ENCODE peak calls at places on chromosomes 2 and 18, in seven cellular contexts. G is fibroblast of lung; R is testis; U is CD8-positive, alpha-beta memory T cell; I is stomach; E is Panc1; F is neuronal stem cell. T is an unnamed sample.
A peak's percentile ranks its signal among the peaks of the same experiment; 100 is the strongest.

GRCh38 chr2:216717491-216717901 is 22.1 kb upstream of the IGFBP5 start:
- DNase-seq in G (no peak), F (no peak), I (no peak), U (no peak), E (no peak), R (no peak), T (no peak)

GRCh38 chr2:152718909-152719645 is 657 bp downstream of the ARL6IP6 start:
- DNase-seq in U (no peak), F (peak; percentile 56), E (no peak), G (peak; percentile 38), I (peak; percentile 51), R (peak; percentile 43), T (no peak)

GRCh38 chr2:9095690-9096089 is 92.2 kb upstream of the MBOAT2 start:
- DNase-seq in U (no peak), E (no peak), I (peak; percentile 67), G (peak; percentile 74), F (no peak), R (peak; percentile 39), T (no peak)

GRCh38 chr2:168699834-168700417 is 102.5 kb upstream of the NOSTRIN start:
- DNase-seq in F (no peak), U (no peak), G (peak; percentile 98), E (no peak), I (peak; percentile 72), R (peak; percentile 95), T (peak; percentile 65)

GRCh38 chr2:74512744-74513604 is 1.3 kb upstream of the TLX2 start:
- DNase-seq in G (no peak), I (no peak), U (no peak), R (no peak), F (no peak), E (no peak), T (no peak)

GRCh38 chr2:160920791-160921303 is 239.4 kb upstream of the TANK start:
- DNase-seq in R (peak; percentile 28), U (no peak), F (no peak), G (peak; percentile 96), I (no peak), E (no peak), T (no peak)

GRCh38 chr18:3055861-3056260 is 42.9 kb upstream of the LPIN2 start:
- DNase-seq in U (no peak), I (no peak), G (no peak), F (no peak), R (no peak), E (no peak), T (no peak)

GRCh38 chr2:9310827-9311226 is 104.2 kb downstream of the ASAP2 start:
- DNase-seq in R (no peak), G (no peak), U (no peak), I (no peak), F (no peak), E (peak; percentile 12), T (no peak)

GRCh38 chr2:45435316-45435715 is 175.8 kb downstream of the SRBD1 start:
- DNase-seq in G (peak; percentile 43), U (no peak), I (no peak), F (no peak), R (no peak), E (no peak), T (no peak)

GRCh38 chr2:1660656-1661650 is 83.4 kb downstream of the PXDN start:
- DNase-seq in F (no peak), I (peak; percentile 9), G (no peak), U (no peak), R (no peak), E (no peak), T (no peak)

GRCh38 chr18:31102020-31102684 is at the start of gene DSC2:
- DNase-seq in U (no peak), R (peak; percentile 25), E (no peak), G (no peak), I (peak; percentile 61), F (peak; percentile 54), T (no peak)

GRCh38 chr2:240585681-240586197 is 795 bp upstream of the CAPN10 start:
- DNase-seq in G (no peak), E (no peak), R (no peak), U (peak; percentile 27), I (no peak), F (no peak), T (no peak)

GRCh38 chr2:240792658-240793312 is 27.2 kb downstream of the KIF1A start:
- DNase-seq in E (no peak), R (no peak), U (peak; percentile 22), F (no peak), G (no peak), I (no peak), T (no peak)

GRCh38 chr2:240202616-240203015 is 62.2 kb upstream of the OTOS start:
- DNase-seq in E (no peak), R (no peak), G (no peak), F (no peak), I (no peak), U (no peak), T (no peak)

GRCh38 chr2:189506514-189506976 is 65.3 kb downstream of the WDR75 start:
- DNase-seq in F (no peak), G (no peak), R (no peak), E (no peak), U (no peak), I (peak; percentile 31), T (no peak)

DNA sequence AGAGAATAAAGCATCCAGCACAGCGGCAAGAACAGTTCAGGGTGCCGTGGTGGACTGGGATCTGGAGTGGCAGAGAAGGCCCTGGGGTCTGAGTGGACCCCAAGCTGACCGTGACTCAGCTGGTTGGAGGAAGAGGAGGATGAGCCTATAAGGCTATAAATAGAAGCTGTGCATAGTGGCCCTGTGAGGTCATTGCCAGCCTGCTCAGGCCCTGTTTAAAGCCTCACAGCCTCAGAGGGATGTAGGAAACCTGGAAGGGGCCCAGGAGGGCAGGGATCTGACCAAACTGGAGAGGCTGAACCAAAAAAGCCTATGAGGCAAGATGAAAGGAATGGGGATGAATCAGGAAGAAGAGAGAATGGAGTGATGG is 11.3 kb upstream of the DES start:
- DNase-seq in I (no peak), R (no peak), F (no peak), E (no peak), G (peak; percentile 89), U (no peak), T (peak; percentile 77)
- H3K4me1 ChIP-seq in I (peaks cover 8% of the 10 kb centered on the region), R (peaks cover 28% of the 10 kb centered on the region), F (peaks cover 5% of the 10 kb centered on the region), E (peaks cover 9% of the 10 kb centered on the region), G (peaks cover 11% of the 10 kb centered on the region), U (no peaks in the 10 kb centered on the region), T (peaks cover 42% of the 10 kb centered on the region)

DNA sequence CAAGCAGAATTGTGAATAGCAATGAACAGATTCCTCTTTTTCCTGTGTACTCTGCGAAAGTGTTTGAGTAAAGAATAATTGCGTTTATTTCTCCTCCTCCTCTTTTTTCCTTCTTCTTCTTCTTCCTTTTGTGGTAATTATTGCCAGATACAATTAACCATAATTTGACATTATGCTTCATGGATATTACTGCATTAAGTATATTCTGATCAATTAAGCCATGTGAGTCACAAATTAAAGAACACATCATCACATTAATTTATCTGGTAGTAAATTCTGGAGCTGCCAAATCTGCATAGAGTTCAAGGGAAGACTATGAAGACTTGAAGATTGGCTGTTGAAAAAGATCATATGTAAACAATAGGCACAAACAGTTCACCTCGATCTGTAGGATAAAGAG is 72.9 kb upstream of the TFPI start:
- DNase-seq in I (no peak), F (no peak), R (no peak), G (no peak), U (no peak), E (no peak), T (no peak)
- H3K4me3 ChIP-seq in I (no peak overlapping the region), F (no peak overlapping the region), R (no peak overlapping the region), G (no peak overlapping the region), U (no peak overlapping the region), E (no peak overlapping the region), T (no peak overlapping the region)

DNA sequence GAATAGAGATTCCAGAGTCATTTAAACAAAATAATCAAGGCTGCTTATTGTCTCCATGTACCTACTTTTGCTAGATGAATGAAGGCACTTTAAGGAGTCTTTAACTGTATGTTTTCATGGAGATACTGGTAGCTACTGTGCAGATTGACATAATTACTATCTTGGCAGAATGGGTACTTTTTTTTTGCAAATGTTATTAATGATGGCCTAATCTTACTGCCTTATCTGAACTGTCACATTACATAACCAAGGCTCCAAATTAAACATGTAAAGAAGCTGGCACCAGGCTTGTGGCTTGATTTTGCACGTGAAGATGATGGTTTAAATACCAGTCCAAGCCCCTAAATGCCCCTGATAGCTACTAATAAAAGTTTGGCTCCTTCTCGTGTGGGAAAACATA is 4.0 kb downstream of the TRIB2 start:
- DNase-seq in E (no peak), G (no peak), F (no peak), R (no peak), U (no peak), I (no peak), T (no peak)
- H3K4me1 ChIP-seq in E (peaks cover 31% of the 10 kb centered on the region), G (peaks cover 13% of the 10 kb centered on the region), F (peaks cover 18% of the 10 kb centered on the region), R (peaks cover 23% of the 10 kb centered on the region), U (peaks cover 60% of the 10 kb centered on the region), I (peaks cover 46% of the 10 kb centered on the region), T (peaks cover under 1% of the 10 kb centered on the region)

GRCh38 chr2:71546275-71546638 is 92.9 kb downstream of the DYSF start:
- DNase-seq in G (no peak), R (no peak), E (no peak), I (no peak), F (no peak), U (peak; percentile 1), T (no peak)

GRCh38 chr2:71545572-71546274 is 92.4 kb downstream of the DYSF start:
- DNase-seq in U (peak; percentile 58), G (peak; percentile 65), E (peak; percentile 30), I (no peak), F (peak; percentile 72), R (peak; percentile 69), T (peak; percentile 76)

GRCh38 chr2:71546777-71547281 is 93.5 kb downstream of the DYSF start:
- DNase-seq in R (no peak), U (peak; percentile 44), E (no peak), G (no peak), F (no peak), I (no peak), T (no peak)

GRCh38 chr2:71547616-71548285 is 94.4 kb downstream of the DYSF start:
- DNase-seq in U (peak; percentile 15), F (no peak), E (no peak), R (no peak), I (no peak), G (no peak), T (no peak)

GRCh38 chr2:71544919-71545571 is 91.7 kb downstream of the DYSF start:
- DNase-seq in R (no peak), E (no peak), I (no peak), F (no peak), G (no peak), U (peak; percentile 13), T (peak; percentile 60)
- H3K4me3 ChIP-seq in R (no peak overlapping the region), E (peak overlapping the region; percentile 1), I (no peak overlapping the region), F (no peak overlapping the region), G (no peak overlapping the region), U (peak overlapping the region; percentile 32), T (no peak overlapping the region)

DNA sequence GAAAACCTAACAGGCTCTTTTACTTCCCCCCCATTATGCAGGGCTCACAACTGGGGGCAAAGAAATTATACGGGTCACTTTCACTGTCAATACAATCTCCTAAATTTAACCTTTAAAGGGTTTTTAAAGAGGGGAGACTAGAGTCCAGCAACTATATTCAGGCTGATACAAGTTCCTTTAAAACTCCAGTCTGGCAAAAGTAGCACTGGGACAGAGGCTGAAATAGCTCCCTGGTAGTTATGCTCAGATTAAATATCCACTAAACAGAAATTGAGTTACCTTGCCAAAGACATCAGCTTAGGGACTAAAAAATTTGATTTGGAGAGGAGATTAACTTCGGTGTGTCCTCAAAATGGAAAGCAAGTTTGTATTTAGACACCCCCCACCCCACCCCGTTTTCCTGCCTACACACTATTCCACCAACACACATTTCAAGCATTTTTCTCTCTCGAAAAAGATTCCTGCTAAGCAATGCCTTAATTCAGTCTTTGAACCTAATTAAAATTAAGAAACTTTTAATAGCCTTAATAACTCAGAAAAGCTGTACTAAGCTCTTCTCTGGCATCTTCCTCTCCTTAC is 127.2 kb downstream of the OSBPL1A start:
- DNase-seq in G (peak; percentile 15), U (no peak), I (no peak), R (no peak), F (no peak), E (no peak), T (no peak)
- H3K4me1 ChIP-seq in G (peaks cover 3% of the 10 kb centered on the region), U (no peaks in the 10 kb centered on the region), I (peaks cover 13% of the 10 kb centered on the region), R (peaks cover 3% of the 10 kb centered on the region), F (peaks cover 4% of the 10 kb centered on the region), E (peaks cover 20% of the 10 kb centered on the region), T (no peaks in the 10 kb centered on the region)

T was measured in ascending aorta.